ENCODE peak calls at places on chromosomes 4 and X, in four cellular contexts. O is suprapubic skin, H is tibial artery, K is DND-41. B is an unnamed sample. For H3K9me3 and H3K4me1, the result is how much of the 10 kb centered on the place peaks cover.

GRCh38 chr4:24373662-24374061 is 210.7 kb downstream of the DHX15 start:
- DNase-seq in H (no peak), K (no peak), O (no peak), B (no peak)

GRCh38 chr4:154642361-154642760 is 29.9 kb upstream of the FGG start:
- DNase-seq in O (no peak), K (no peak), H (no peak), B (no peak)

GRCh38 chr4:40228497-40229365 is 31.9 kb downstream of the RHOH start:
- DNase-seq in K (no peak), H (no peak), O (no peak), B (no peak)

GRCh38 chr4:184262901-184263300 is 45.2 kb upstream of the ENPP6 start:
- DNase-seq in H (no peak), O (no peak), K (no peak), B (no peak)

GRCh38 chr4:124946696-124947095 is 234.2 kb upstream of the ANKRD50 start:
- DNase-seq in K (no peak), O (no peak), H (no peak), B (no peak)

GRCh38 chrX:9635805-9636204 is 129.8 kb downstream of the GPR143 start:
- DNase-seq in K (no peak), O (no peak), H (no peak), B (no peak)

GRCh38 chr4:148757171-148757570 is 315.0 kb upstream of the NR3C2 start:
- DNase-seq in H (no peak), K (no peak), O (no peak), B (no peak)

GRCh38 chrX:96211953-96212352 is 472.7 kb upstream of the DIAPH2 start:
- DNase-seq in O (no peak), H (no peak), K (no peak), B (no peak)

GRCh38 chr4:52051213-52051614 is at the start of gene SPATA18:
- DNase-seq in H (no peak), K (no peak), O (no peak), B (no peak)

GRCh38 chr4:8073206-8073863 is 85.3 kb downstream of the ABLIM2 start:
- DNase-seq in K (no peak), O (no peak), H (peak), B (no peak)

GRCh38 chr4:139738846-139739613 is 73.4 kb downstream of the MGST2 start:
- DNase-seq in H (no peak), O (no peak), K (no peak), B (no peak)

GRCh38 chr4:159508917-159509500 is 406.1 kb downstream of the RAPGEF2 start:
- DNase-seq in O (no peak), K (no peak), H (no peak), B (no peak)

GRCh38 chrX:27679281-27679680 is 89.1 kb downstream of the DCAF8L2 start:
- DNase-seq in K (no peak), H (no peak), O (no peak), B (no peak)

GRCh38 chr4:40325406-40326019 is 9.6 kb upstream of the CHRNA9 start:
- DNase-seq in O (no peak), H (no peak), K (peak), B (no peak)

GRCh38 chr4:17786567-17786966 is 5.1 kb upstream of the FAM184B start:
- DNase-seq in O (no peak), K (peak), H (no peak), B (no peak)

GRCh38 chr4:19047481-19047880 is 1025.9 kb upstream of the LCORL start:
- DNase-seq in O (no peak), K (no peak), H (no peak), B (no peak)

GRCh38 chr4:38804654-38805295 is at the start of gene TLR1:
- DNase-seq in H (no peak), O (no peak), K (no peak), B (peak)

GRCh38 chrX:78019586-78020483 is 50.4 kb upstream of the PGAM4 start:
- DNase-seq in H (no peak), K (no peak), O (no peak), B (no peak)

GRCh38 chrX:70476934-70477733 is 32.5 kb downstream of the DLG3 start:
- DNase-seq in H (peak), K (no peak), O (no peak), B (no peak)

GRCh38 chr4:121370729-121371325 is 10.0 kb downstream of the QRFPR start:
- DNase-seq in O (no peak), K (peak), H (peak), B (peak)

GRCh38 chr4:142110136-142110535 is 473.8 kb downstream of the IL15 start:
- DNase-seq in O (no peak), K (no peak), H (no peak), B (no peak)

GRCh38 chr4:121977251-121978168 is 25.6 kb upstream of the TRPC3 start:
- DNase-seq in K (no peak), H (no peak), O (no peak), B (no peak)

GRCh38 chrX:4762196-4762595 is 1048.7 kb upstream of the PRKX start:
- DNase-seq in H (no peak), K (no peak), O (no peak), B (no peak)

GRCh38 chr4:16082038-16082423 is 1.8 kb downstream of the PROM1 start:
- DNase-seq in H (no peak), K (no peak), O (no peak), B (no peak)

GRCh38 chr4:173494013-173494970 is 35.7 kb downstream of the HAND2 start:
- DNase-seq in O (no peak), K (peak), H (peak), B (no peak)

GRCh38 chr4:13092702-13093101 is 391.4 kb downstream of the RAB28 start:
- DNase-seq in H (peak), K (no peak), O (no peak), B (no peak)

GRCh38 chr4:85772470-85772869 is 297.5 kb downstream of the ARHGAP24 start:
- DNase-seq in O (no peak), K (no peak), H (no peak), B (no peak)

GRCh38 chrX:39418936-39419659 is 617.8 kb downstream of the MID1IP1 start:
- DNase-seq in H (no peak), O (no peak), K (no peak), B (no peak)

GRCh38 chrX:134661295-134661694 is 3.0 kb upstream of the PLAC1 start:
- DNase-seq in O (no peak), H (no peak), K (no peak), B (no peak)

GRCh38 chr4:138875886-138876608 is 139.5 kb upstream of the NOCT start:
- DNase-seq in O (no peak), K (no peak), H (no peak), B (no peak)

GRCh38 chr4:113423631-113424030 is 337.9 kb downstream of the CAMK2D start:
- DNase-seq in O (no peak), K (no peak), H (no peak), B (no peak)

GRCh38 chr4:173168396-173169177 is at the start of gene GALNT7:
- DNase-seq in O (peak), H (peak), K (peak), B (peak)

GRCh38 chrX:16628954-16629595 is 20.9 kb upstream of the S100G start:
- DNase-seq in K (no peak), H (no peak), O (no peak), B (no peak)

GRCh38 chr4:43132010-43132582 is 239.6 kb downstream of the GRXCR1 start:
- DNase-seq in H (no peak), O (no peak), K (peak), B (no peak)

GRCh38 chr4:119132306-119132705 is 3.3 kb upstream of the MYOZ2 start:
- DNase-seq in K (no peak), O (no peak), H (no peak), B (no peak)

GRCh38 chrX:70592091-70592490 is 147.5 kb downstream of the DLG3 start:
- DNase-seq in K (no peak), H (no peak), O (no peak), B (no peak)

GRCh38 chrX:133544105-133544504 is 128.8 kb upstream of the GPC4 start:
- DNase-seq in O (no peak), H (no peak), K (no peak), B (no peak)

DNA sequence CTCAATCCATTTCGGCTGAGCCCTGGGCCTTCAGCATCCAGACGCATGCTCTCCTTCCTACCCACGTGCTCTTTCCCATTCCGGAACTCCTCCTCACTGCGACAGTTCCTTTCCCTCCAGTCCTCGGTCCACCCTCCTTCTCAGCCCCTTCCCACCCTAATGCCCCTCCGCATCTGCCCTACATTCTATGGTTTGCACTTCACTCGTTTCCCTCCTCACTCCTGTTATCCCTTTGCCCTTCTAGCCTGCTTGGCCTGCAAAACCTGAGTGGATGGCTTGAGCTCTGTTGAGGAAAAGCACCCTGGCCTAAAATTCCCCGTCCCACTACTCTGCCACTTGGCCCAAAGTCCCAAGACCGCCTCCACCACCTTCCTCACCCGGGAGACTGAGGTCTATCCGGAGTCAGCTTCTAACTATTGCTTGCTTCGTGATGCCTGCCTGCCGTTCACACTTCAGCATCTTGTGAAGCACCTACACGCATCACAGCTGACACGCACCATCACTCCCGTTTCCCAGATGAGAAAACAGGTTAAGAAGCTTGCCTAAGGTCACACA is 38.6 kb downstream of the MAP7D3 start:
- DNase-seq in K (no peak), O (no peak), H (no peak), B (no peak)
- H3K9me3 ChIP-seq in K (under half), O (under half), H (under half), B (under half)

GRCh38 chr4:150173854-150174398 is 95.7 kb downstream of the DCLK2 start:
- DNase-seq in K (no peak), H (no peak), O (no peak), B (no peak)
- H3K4me1 ChIP-seq in K (under half), H (under half), O (under half), B (under half)

GRCh38 chrX:43706786-43707185 is 50.7 kb downstream of the MAOA start:
- DNase-seq in O (no peak), K (no peak), H (no peak), B (no peak)
- H3K27ac ChIP-seq in O (peak), K (no peak), H (peak), B (no peak)

GRCh38 chr4:10750714-10751113 is 66.1 kb upstream of the CLNK start:
- DNase-seq in O (no peak), K (no peak), H (no peak), B (no peak)
- H3K9me3 ChIP-seq in O (under half), K (under half), H (under half), B (under half)

GRCh38 chr4:4857001-4857808 is 2.3 kb upstream of the MSX1 start:
- DNase-seq in H (no peak), O (peak), K (no peak), B (no peak)
- H3K4me1 ChIP-seq in H (half or more), O (half or more), K (under half), B (under half)

GRCh38 chr4:1219553-1219950 is 29.4 kb downstream of the CTBP1 start:
- DNase-seq in H (no peak), K (no peak), O (no peak), B (no peak)
- H3K27ac ChIP-seq in H (no peak), K (no peak), O (no peak), B (no peak)

DNA sequence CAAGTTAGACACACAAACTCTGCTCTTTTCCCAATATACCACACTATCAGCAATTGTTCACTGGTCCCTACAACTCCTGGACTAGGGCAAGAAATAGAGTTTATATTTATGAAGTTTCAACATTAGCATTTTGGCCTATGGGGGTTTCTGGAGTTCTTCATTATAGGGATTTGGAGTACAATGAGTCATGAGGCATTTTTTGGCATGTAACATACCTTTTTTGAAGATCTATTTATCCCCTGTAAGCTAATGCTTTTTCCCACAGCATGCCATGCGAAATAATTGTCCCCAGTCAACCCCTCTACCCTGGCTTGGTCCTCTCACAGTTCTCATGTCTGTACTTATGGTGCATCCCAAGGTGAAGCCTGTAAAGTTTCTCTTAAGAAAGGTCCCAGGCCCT is 36.7 kb upstream of the EDA2R start:
- DNase-seq in K (no peak), H (no peak), O (no peak), B (no peak)
- H3K9me3 ChIP-seq in K (under half), H (under half), O (under half), B (under half)

DNA sequence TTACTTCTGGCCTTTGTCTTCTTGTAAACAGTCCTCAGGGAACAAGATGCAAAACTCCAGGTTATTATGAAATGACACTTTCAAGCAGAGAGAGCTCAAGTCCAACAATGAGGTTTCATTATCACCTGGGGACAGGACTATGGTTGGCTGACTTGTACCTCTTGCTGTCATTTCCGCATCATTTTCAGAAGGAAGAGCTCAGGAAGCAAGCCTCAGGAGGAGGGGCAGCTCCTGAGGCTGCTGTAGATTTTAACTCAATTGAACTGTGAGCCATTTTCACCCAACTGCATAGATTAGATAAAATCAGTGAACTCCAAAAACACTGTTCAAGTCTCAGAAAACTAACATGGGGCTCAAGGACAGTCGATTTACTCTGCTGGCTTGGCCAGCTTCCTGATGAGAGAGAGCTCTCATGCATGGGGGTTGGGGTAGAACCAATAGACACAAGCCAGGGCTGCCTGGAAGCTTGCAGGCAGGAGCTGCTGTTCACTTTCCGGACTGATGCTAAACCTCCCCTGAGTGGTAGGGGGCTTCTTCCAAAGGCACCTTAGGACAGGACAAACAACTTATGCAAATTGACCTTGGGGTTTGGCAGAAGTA is 23.6 kb downstream of the TMEM255A start:
- DNase-seq in K (no peak), H (no peak), O (no peak), B (no peak)
- H3K4me1 ChIP-seq in K (under half), H (under half), O (under half), B (under half)

GRCh38 chrX:152892999-152893605 is 4.8 kb upstream of the ZNF185 start:
- DNase-seq in O (no peak), K (no peak), H (no peak), B (no peak)
- H3K27ac ChIP-seq in O (no peak), K (no peak), H (no peak), B (no peak)

GRCh38 chrX:619451-619811 is 11.2 kb upstream of the SHOX start:
- DNase-seq in O (no peak), H (no peak), K (no peak), B (no peak)

GRCh38 chrX:617891-618290 is 12.7 kb upstream of the SHOX start:
- DNase-seq in H (no peak), K (no peak), O (no peak), B (no peak)

GRCh38 chrX:619812-620493 is 10.6 kb upstream of the SHOX start:
- DNase-seq in O (peak), H (no peak), K (no peak), B (no peak)

GRCh38 chrX:617401-617800 is 13.2 kb upstream of the SHOX start:
- DNase-seq in H (no peak), O (no peak), K (no peak), B (no peak)

DNA sequence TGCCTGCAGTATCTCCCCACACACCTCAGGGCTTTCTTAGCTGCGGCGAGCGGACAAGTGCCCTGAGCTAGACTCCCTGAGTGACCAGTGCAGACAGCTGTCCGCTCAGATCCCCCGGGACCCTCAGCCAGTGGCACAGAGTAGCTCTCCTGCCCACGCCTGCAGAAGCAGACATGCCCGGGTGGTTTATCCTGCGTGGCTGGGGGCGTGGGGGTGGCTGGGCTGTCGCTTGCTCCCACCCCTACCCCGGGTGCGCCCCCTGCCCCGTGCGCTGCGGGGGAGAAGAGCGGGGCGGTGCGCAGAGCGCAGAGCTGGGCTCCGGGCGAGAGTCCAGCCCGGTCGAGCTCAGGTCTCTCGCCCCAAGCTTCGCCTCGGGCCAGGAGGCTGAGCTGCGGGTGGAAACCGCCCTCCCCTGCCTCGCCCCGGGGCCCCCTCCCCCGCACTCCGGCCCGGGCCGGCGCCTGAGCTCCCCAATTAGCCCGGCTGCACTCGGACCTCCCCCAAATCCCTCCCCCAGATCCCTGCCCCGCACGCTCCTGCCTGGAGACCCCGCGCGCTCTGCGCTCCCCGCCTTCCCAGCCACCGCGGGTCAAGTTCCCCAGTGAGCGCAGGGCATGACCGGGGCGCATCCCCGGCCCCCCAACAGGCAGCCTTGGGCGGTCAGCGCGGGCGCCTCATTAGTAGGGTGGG is 11.7 kb upstream of the SHOX start:
- DNase-seq in O (no peak), K (no peak), H (no peak), B (no peak)
- H3K9me3 ChIP-seq in O (under half), K (under half), H (under half), B (under half)

B was measured in naive thymus-derived CD4-positive, alpha-beta T cell.